ENCODE peak calls at places on chromosome 4, in eight cellular contexts. D is AG08395; A is bronchial epithelial cell; B is iris pigment epithelial cell; I is sciatic nerve; Q is skeletal muscle cell; E is GM04504; K is effector CD4-positive, alpha-beta T cell. H is an unnamed sample.

GRCh38 chr4:151233600-151233999 is 43.4 kb upstream of the PRSS48 start:
- DNase-seq in Q (no peak), B (no peak), D (no peak), I (no peak), A (no peak), K (no peak), E (no peak), H (no peak)

GRCh38 chr4:174538123-174538875 is 16.0 kb upstream of the HPGD start:
- DNase-seq in I (no peak), B (no peak), A (peak; percentile 74), E (no peak), K (no peak), Q (no peak), D (no peak), H (no peak)

GRCh38 chr4:144699565-144699964 is 53.6 kb downstream of the HHIP start:
- DNase-seq in K (no peak), A (peak; percentile 62), Q (no peak), B (peak; percentile 59), E (no peak), I (no peak), D (no peak), H (no peak)

GRCh38 chr4:151443777-151444176 is 34.8 kb downstream of the FHIP1A start:
- DNase-seq in B (no peak), E (no peak), K (no peak), A (no peak), Q (no peak), D (no peak), I (no peak), H (no peak)

GRCh38 chr4:38223801-38224236 is 263.6 kb downstream of the PTTG2 start:
- DNase-seq in B (no peak), D (no peak), E (no peak), A (no peak), Q (no peak), K (no peak), I (no peak), H (no peak)

GRCh38 chr4:74768857-74769525 is 25.3 kb downstream of the BTC start:
- DNase-seq in K (no peak), B (peak; percentile 38), D (no peak), I (no peak), A (peak; percentile 87), Q (peak; percentile 61), E (peak; percentile 0), H (peak; percentile 35)

GRCh38 chr4:150960818-150961217 is 54.3 kb downstream of the LRBA start:
- DNase-seq in B (peak; percentile 62), A (peak; percentile 51), E (no peak), D (peak; percentile 25), Q (no peak), K (no peak), I (no peak), H (peak; percentile 28)

GRCh38 chr4:168647976-168648375 is 151.1 kb downstream of the PALLD start:
- DNase-seq in E (no peak), B (no peak), I (no peak), A (no peak), Q (no peak), D (no peak), K (no peak), H (no peak)

GRCh38 chr4:19301527-19301926 is 950.2 kb upstream of the SLIT2 start:
- DNase-seq in E (no peak), B (peak; percentile 28), D (no peak), I (no peak), K (no peak), Q (no peak), A (no peak), H (no peak)

GRCh38 chr4:140635606-140636005 is 66.8 kb upstream of the UCP1 start:
- DNase-seq in Q (no peak), E (no peak), A (peak; percentile 46), B (peak; percentile 45), K (no peak), D (peak; percentile 64), I (no peak), H (peak; percentile 34)

GRCh38 chr4:24582235-24582863 is 2.0 kb downstream of the DHX15 start:
- DNase-seq in A (peak; percentile 18), D (no peak), Q (no peak), I (no peak), K (no peak), E (no peak), B (no peak), H (no peak)

GRCh38 chr4:41323706-41324105 is 67.0 kb downstream of the UCHL1 start:
- DNase-seq in K (no peak), E (no peak), D (no peak), A (no peak), B (peak; percentile 72), I (no peak), Q (no peak), H (no peak)

GRCh38 chr4:136319789-136320470 is 1212.4 kb downstream of the PCDH18 start:
- DNase-seq in E (no peak), A (peak; percentile 88), D (no peak), I (no peak), K (no peak), Q (no peak), B (peak; percentile 44), H (no peak)

GRCh38 chr4:5784960-5785611 is 74.1 kb downstream of the EVC start:
- DNase-seq in B (no peak), A (no peak), I (no peak), D (no peak), E (no peak), Q (no peak), K (no peak), H (no peak)

GRCh38 chr4:2366252-2367192 is 51.9 kb downstream of the ZFYVE28 start:
- DNase-seq in A (no peak), E (no peak), D (no peak), B (peak; percentile 6), I (no peak), K (no peak), Q (no peak), H (no peak)

GRCh38 chr4:75254745-75255144 is 259.5 kb downstream of the RCHY1 start:
- DNase-seq in B (no peak), E (no peak), D (no peak), I (no peak), K (no peak), A (no peak), Q (peak; percentile 13), H (no peak)

GRCh38 chr4:72888331-72888730 is 181.2 kb downstream of the COX18 start:
- DNase-seq in I (no peak), D (no peak), E (no peak), K (no peak), Q (no peak), B (no peak), A (no peak), H (no peak)

GRCh38 chr4:151184523-151185458 is 85.4 kb downstream of the RPS3A start:
- DNase-seq in A (peak; percentile 38), D (peak; percentile 29), Q (peak; percentile 53), E (no peak), K (no peak), B (peak; percentile 84), I (no peak), H (no peak)

H was measured in colonic mucosa.